ENCODE peak calls at places on chromosomes 11 and 22, in seven cellular contexts. G is neuronal stem cell, B is IMR-90, K is mesendoderm, S is trophoblast cell, N is H9, I is H1. O is an unnamed sample.

GRCh38 chr11:76671626-76672309 is 1.2 kb upstream of the LRRC32 start:
- DNase-seq in S (no peak), N (no peak), I (no peak), K (no peak), G (no peak), B (no peak), O (no peak)

GRCh38 chr11:121716060-121716459 is 263.3 kb upstream of the SORL1-AS1 start:
- DNase-seq in S (no peak), K (peak), G (no peak), I (no peak), B (peak), N (no peak), O (no peak)

GRCh38 chr11:2511421-2512369 is 66.9 kb downstream of the KCNQ1 start:
- DNase-seq in K (no peak), B (no peak), I (no peak), N (no peak), G (no peak), S (no peak), O (no peak)

GRCh38 chr22:19992921-19993355 is 23.7 kb downstream of the ARVCF start:
- DNase-seq in B (no peak), S (peak), N (no peak), G (no peak), K (no peak), I (no peak), O (no peak)

GRCh38 chr11:73221996-73222395 is 3.9 kb downstream of the P2RY2 start:
- DNase-seq in N (no peak), B (no peak), I (no peak), S (no peak), K (no peak), G (no peak), O (no peak)

GRCh38 chr22:20566420-20567260 is 59.2 kb downstream of the MED15 start:
- DNase-seq in K (no peak), G (no peak), I (no peak), S (peak), N (no peak), B (peak), O (no peak)

GRCh38 chr11:16318320-16318719 is 38.0 kb downstream of the SOX6 start:
- DNase-seq in N (no peak), B (no peak), I (no peak), G (no peak), S (no peak), K (no peak), O (no peak)

GRCh38 chr11:58898106-58898505 is 41.2 kb upstream of the GLYATL1 start:
- DNase-seq in B (no peak), K (no peak), G (no peak), S (no peak), N (no peak), I (no peak), O (no peak)

GRCh38 chr11:133836076-133836548 is 9.2 kb downstream of the SPATA19 start:
- DNase-seq in S (no peak), I (no peak), K (no peak), N (no peak), G (no peak), B (no peak), O (no peak)

GRCh38 chr11:109783017-109783416 is 310.2 kb upstream of the ZC3H12C start:
- DNase-seq in K (peak), I (no peak), S (no peak), N (no peak), B (no peak), G (no peak), O (no peak)

GRCh38 chr11:65417702-65418430 is 4.7 kb upstream of the NEAT1 start:
- DNase-seq in G (no peak), B (peak), S (peak), N (no peak), I (no peak), K (peak), O (peak)

GRCh38 chr11:115132829-115133228 is 371.4 kb downstream of the CADM1 start:
- DNase-seq in K (peak), B (no peak), I (no peak), G (no peak), S (no peak), N (peak), O (no peak)

GRCh38 chr11:58919561-58919960 is 19.7 kb upstream of the GLYATL1 start:
- DNase-seq in I (no peak), N (no peak), B (peak), G (no peak), K (no peak), S (no peak), O (no peak)

GRCh38 chr11:396511-396947 is 2.5 kb downstream of the PKP3 start:
- DNase-seq in B (no peak), G (no peak), S (peak), K (peak), N (no peak), I (no peak), O (peak)

GRCh38 chr11:27857588-27857987 is 157.3 kb upstream of the BDNF start:
- DNase-seq in S (peak), K (no peak), G (no peak), B (no peak), N (no peak), I (no peak), O (no peak)

GRCh38 chr22:29148826-29149225 is 56.9 kb upstream of the EMID1 start:
- DNase-seq in K (no peak), N (peak), B (no peak), G (no peak), I (no peak), S (peak), O (no peak)

GRCh38 chr11:120342226-120342625 is 6.0 kb downstream of the ARHGEF12 start:
- DNase-seq in K (no peak), G (no peak), S (no peak), N (no peak), I (no peak), B (no peak), O (no peak)

GRCh38 chr11:134950692-134951304 is 538.8 kb upstream of the B3GAT1 start:
- DNase-seq in I (no peak), S (no peak), K (peak), G (no peak), B (peak), N (no peak), O (peak)

GRCh38 chr11:6233984-6234313 is 487 bp downstream of the FHIP1B start:
- DNase-seq in S (no peak), B (no peak), I (no peak), K (no peak), G (no peak), N (no peak), O (no peak)

GRCh38 chr22:21949948-21950347 is 2.7 kb downstream of the PPM1F start:
- DNase-seq in G (no peak), S (no peak), N (no peak), K (no peak), I (no peak), B (no peak), O (no peak)

GRCh38 chr22:21949569-21949918 is 3.1 kb downstream of the PPM1F start:
- DNase-seq in S (no peak), K (no peak), G (no peak), I (no peak), B (no peak), N (no peak), O (no peak)

GRCh38 chr22:21951931-21952465 is 650 bp downstream of the PPM1F start:
- DNase-seq in N (peak), K (peak), B (peak), S (peak), I (no peak), G (no peak), O (peak)

GRCh38 chr22:21951062-21951461 is 1.6 kb downstream of the PPM1F start:
- DNase-seq in N (no peak), G (no peak), I (no peak), B (no peak), S (no peak), K (no peak), O (no peak)

DNA sequence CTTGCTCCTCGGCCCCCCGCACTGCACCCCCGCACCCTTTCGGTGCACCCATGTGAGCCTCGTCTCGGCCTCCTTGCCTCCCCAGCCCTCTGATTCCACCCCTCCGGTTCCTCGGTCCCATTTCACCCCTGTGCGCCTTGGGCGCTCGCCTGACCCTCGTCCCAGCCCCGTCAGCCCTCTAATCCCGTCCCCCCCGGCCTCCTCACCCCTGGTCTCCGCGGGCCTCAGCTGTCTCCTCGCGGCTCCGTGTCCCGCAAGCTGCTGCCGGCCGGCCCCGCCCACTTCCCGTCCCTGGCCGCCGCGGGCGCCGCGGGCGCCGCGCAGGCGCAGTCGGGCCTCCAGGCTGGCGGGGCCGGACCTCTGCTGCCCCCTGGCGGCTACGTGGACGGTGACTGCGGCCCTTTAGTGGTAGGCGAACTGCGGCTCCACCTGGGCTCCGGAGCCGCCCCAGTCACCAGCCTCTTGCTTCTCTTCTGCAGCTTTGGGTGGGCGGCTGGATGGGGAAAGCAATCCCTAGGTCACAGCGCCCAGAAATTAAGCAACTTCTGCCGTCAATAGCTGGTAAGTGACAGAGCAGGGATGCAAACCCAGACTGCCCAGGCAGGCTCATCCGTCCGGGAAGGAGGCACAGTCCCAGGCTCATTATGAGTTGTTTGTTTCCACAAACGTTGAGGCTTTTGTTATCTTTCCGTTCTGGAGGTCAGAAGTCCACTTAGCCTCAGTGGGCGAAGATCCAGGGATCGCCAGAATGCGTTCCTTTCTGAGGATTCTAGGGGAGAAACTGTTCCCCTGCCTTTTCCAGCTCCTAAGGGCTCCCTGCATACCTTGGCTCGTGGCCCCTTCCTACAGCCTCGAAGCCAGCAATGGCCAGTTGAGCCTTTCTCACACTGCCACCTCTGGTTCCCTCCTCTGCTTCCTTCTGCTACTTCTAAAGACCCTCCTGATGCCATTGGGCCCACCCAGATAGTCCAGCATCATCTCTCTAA is at the start of gene PPM1F:
- DNase-seq in S (peak), K (peak), N (peak), B (peak), G (peak), I (peak), O (peak)
- H4K8ac ChIP-seq in S (peak), K (peak), N (no peak), B (peak), G (no peak), I (peak), O (peak)

GRCh38 chr22:24400726-24401596 is 26.4 kb upstream of the ADORA2A start:
- DNase-seq in B (peak), I (no peak), S (peak), K (no peak), G (no peak), N (no peak), O (peak)
- H4K8ac ChIP-seq in B (peak), I (no peak), S (no peak), K (no peak), G (no peak), N (no peak), O (peak)

DNA sequence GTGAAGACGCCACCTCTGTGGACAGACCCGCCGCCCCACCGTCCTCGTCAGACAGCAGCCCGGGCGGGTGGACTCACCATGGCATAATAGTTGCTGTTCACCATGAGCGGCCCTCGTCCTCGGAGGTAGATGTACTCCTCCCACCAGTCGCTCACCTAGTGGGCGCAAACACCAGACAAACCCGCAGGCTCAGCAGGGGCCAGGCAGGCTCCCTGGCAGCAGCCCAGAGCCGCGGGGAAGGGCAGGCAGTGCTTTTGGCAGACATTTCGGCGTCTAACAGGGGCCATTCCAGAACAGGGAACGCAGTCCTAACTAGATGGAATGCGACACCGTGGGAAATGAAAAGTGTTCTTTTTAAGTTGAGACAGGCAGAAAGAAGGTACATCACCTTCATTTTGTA is 44.9 kb downstream of the CPT1A start:
- DNase-seq in S (no peak), N (no peak), G (no peak), I (no peak), K (no peak), B (no peak), O (no peak)
- H4K8ac ChIP-seq in S (no peak), N (no peak), G (no peak), I (no peak), K (no peak), B (no peak), O (no peak)

GRCh38 chr11:43238341-43238740 is 73.5 kb upstream of the API5 start:
- DNase-seq in N (no peak), I (no peak), K (no peak), G (no peak), S (no peak), B (no peak), O (no peak)
- H4K8ac ChIP-seq in N (no peak), I (no peak), K (no peak), G (no peak), S (no peak), B (no peak), O (no peak)

DNA sequence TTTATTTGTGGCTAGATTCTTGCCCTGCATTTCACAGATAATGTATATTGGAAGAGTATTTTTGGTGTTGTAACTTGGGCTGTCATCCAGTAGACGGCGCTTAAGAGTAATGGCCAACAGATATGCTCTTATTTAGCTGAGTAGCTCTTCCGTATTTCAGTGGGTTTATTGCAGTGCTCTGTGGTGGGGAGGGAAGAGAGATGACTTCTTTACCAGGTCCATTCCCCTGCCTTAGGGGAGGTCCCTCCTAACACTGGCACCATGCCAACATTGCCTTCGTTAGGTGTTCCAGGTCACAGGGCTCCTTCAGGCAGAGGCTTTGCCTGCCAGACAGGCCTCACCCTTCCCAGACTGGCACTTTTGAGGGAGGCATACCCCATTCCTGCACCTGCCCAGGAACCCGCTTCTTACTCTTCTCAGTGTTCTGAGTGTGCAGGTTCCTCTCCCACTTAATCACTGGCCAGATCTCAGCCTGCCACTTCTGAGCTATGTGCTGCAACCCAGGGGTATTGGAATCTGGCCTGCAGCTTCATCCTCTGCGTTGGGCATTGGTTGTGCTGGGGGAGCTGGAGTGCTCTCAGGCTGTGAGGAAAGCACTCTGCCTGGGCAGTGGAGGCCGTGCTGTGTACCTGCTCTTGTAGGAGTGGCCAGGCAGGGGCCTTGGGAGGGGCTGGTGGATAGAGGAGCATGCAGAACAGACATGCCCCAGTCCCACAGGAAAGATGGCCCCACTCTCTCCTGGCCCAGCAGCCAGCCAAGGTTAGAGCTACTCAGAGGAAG is 29.4 kb upstream of the SLN start:
- DNase-seq in B (peak), I (no peak), K (peak), N (no peak), S (peak), G (no peak), O (peak)
- H4K8ac ChIP-seq in B (no peak), I (no peak), K (no peak), N (no peak), S (peak), G (peak), O (no peak)

GRCh38 chr22:22123960-22124278 is 120.7 kb upstream of the VPREB1 start:
- DNase-seq in N (no peak), K (no peak), S (no peak), I (no peak), G (no peak), B (no peak), O (no peak)

GRCh38 chr22:22125028-22125578 is 119.5 kb upstream of the VPREB1 start:
- DNase-seq in K (no peak), G (no peak), S (no peak), I (no peak), B (no peak), N (no peak), O (no peak)

GRCh38 chr22:22125579-22126468 is 118.8 kb upstream of the VPREB1 start:
- DNase-seq in K (no peak), B (no peak), S (no peak), N (no peak), G (no peak), I (no peak), O (no peak)

GRCh38 chr22:22123118-22123959 is 121.2 kb upstream of the VPREB1 start:
- DNase-seq in N (no peak), I (no peak), B (no peak), K (no peak), S (no peak), G (no peak), O (no peak)

DNA sequence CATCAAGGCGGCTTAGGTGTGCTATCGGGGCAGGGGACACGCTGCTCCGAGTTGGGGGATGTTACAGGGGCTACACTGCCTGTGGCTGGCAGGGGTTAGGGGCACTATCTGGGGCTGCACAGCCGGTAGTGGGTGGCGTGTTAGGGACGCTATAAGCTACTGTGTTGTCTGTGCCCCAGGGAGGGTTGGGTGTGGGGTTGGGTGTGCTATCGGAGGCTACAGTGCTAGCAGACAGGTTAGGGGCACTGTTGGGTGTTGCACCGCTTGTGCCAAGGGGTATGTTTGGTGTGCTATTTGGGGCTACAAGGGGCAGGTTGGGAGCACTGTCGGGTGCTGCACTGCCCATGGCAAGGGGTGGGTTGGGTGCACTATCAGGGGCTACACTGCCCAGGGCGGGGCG is 120.2 kb upstream of the VPREB1 start:
- DNase-seq in N (no peak), G (no peak), S (no peak), I (no peak), B (no peak), K (no peak), O (no peak)
- H4K8ac ChIP-seq in N (no peak), G (no peak), S (no peak), I (no peak), B (no peak), K (no peak), O (no peak)

GRCh38 chr22:50730013-50730891 is 7.8 kb upstream of the ACR start:
- DNase-seq in N (no peak), K (no peak), G (no peak), S (peak), B (no peak), I (no peak), O (no peak)
- H4K8ac ChIP-seq in N (no peak), K (no peak), G (no peak), S (no peak), B (no peak), I (no peak), O (no peak)

DNA sequence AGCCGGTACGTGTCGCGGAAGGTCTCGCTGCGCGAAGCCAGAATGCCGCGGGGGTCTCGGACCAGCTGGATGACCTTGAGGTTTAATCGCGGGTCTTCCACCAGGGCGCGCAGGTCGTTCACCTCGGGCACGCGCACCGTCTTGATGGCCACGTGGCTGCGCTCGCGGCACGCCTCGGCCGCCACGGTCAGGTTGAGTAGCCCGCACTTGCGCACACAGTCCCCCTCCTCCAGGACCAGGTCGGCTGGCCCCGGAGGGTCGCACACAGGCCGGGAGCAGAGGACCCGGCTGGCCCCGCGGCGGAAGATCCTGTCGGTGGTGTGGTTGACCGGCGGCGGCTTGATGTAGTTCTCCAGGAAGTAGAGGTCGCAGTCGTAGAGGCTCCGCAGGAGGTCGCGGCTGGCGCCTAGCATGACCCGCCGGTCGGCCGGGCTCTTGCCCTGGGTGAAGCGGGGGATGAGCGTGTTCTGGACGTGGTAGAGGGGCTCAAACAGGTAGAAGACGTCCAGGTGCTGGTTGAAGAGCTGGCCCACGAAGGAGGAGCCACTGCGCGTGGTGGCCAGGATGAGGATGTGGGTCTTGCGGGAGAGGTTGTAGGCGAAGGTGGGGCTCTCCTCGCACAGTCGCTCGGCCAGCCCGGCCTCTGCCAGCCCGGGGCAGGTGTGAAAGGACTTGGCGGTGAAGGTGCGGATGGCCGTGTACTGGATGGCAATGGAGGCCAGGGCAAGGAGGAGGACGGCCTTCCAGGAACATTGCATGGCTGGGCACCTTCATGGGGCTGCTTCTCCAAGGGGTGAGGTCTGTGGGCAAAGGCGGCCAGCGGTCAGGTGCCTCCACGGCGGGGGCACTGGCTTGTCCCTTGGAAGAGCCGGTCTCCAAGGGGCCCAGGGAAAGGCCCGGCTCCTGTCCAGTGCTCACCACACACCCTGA is 15.0 kb downstream of the CHST1 start:
- DNase-seq in I (no peak), B (no peak), K (no peak), N (no peak), S (no peak), G (no peak), O (no peak)
- H4K8ac ChIP-seq in I (no peak), B (no peak), K (no peak), N (no peak), S (no peak), G (peak), O (no peak)

O was measured in mesenchymal stem cell.